ENCODE peak calls at places on chromosomes 6 and 20, in nine cellular contexts. I, L, Q, J, T, R, B, S and E are unnamed samples.
A peak's percentile ranks its signal among the peaks of the same experiment; 100 is the strongest.

GRCh38 chr6:3388786-3389185 is 68.1 kb downstream of the SLC22A23 start:
- DNase-seq in I (no peak), L (no peak), Q (no peak), J (no peak), T (peak; percentile 62), R (no peak), B (no peak), S (no peak), E (no peak)

GRCh38 chr6:42296614-42297013 is 79.0 kb upstream of the MRPS10 start:
- DNase-seq in I (peak; percentile 25), L (peak; percentile 36), Q (no peak), J (no peak), T (no peak), R (no peak), B (no peak), S (no peak), E (no peak)

GRCh38 chr6:164085086-164085485 is 670.6 kb downstream of the QKI start:
- DNase-seq in I (no peak), L (no peak), Q (no peak), J (no peak), T (no peak), R (no peak), B (no peak), S (no peak), E (no peak)

GRCh38 chr20:34004227-34004626 is 10.5 kb downstream of the RALY start:
- DNase-seq in I (no peak), L (no peak), Q (no peak), J (no peak), T (no peak), R (no peak), B (no peak), S (no peak), E (no peak)

GRCh38 chr6:158459726-158460125 is 100.2 kb upstream of the TMEM181 start:
- DNase-seq in I (no peak), L (no peak), Q (no peak), J (peak; percentile 41), T (no peak), R (no peak), B (no peak), S (no peak), E (no peak)

GRCh38 chr6:167644404-167645132 is 182.1 kb upstream of the AFDN start:
- DNase-seq in I (no peak), L (no peak), Q (no peak), J (no peak), T (no peak), R (no peak), B (no peak), S (no peak), E (no peak)

GRCh38 chr20:23166563-23166962 is 80.4 kb upstream of the CD93 start:
- DNase-seq in I (no peak), L (no peak), Q (no peak), J (no peak), T (no peak), R (no peak), B (no peak), S (no peak), E (no peak)

GRCh38 chr6:148972481-148972880 is 225.7 kb downstream of the UST start:
- DNase-seq in I (no peak), L (no peak), Q (peak; percentile 46), J (peak; percentile 64), T (no peak), R (no peak), B (peak; percentile 38), S (peak; percentile 32), E (peak; percentile 91)

GRCh38 chr6:130578713-130579112 is 212.9 kb downstream of the TMEM200A start:
- DNase-seq in I (no peak), L (no peak), Q (no peak), J (no peak), T (no peak), R (no peak), B (no peak), S (no peak), E (no peak)

GRCh38 chr6:56382416-56382940 is 135.1 kb upstream of the COL21A1 start:
- DNase-seq in I (no peak), L (no peak), Q (no peak), J (no peak), T (no peak), R (no peak), B (no peak), S (no peak), E (no peak)

GRCh38 chr6:117491916-117492315 is 9.4 kb downstream of the DCBLD1 start:
- DNase-seq in I (peak; percentile 36), L (peak; percentile 58), Q (no peak), J (no peak), T (no peak), R (no peak), B (peak; percentile 44), S (peak; percentile 58), E (no peak)

GRCh38 chr6:7769702-7770101 is 43.8 kb downstream of the BMP6 start:
- DNase-seq in I (peak; percentile 15), L (peak; percentile 47), Q (no peak), J (peak; percentile 4), T (no peak), R (no peak), B (peak; percentile 38), S (peak; percentile 41), E (no peak)

GRCh38 chr20:2748551-2749342 is 51.7 kb downstream of the CPXM1 start:
- DNase-seq in I (no peak), L (no peak), Q (no peak), J (no peak), T (no peak), R (no peak), B (no peak), S (no peak), E (no peak)

GRCh38 chr6:71537717-71538116 is 249.1 kb downstream of the OGFRL1 start:
- DNase-seq in I (peak; percentile 53), L (peak; percentile 65), Q (no peak), J (no peak), T (no peak), R (no peak), B (peak; percentile 33), S (no peak), E (no peak)

GRCh38 chr6:169960531-169960890 is 209.1 kb downstream of the ERMARD start:
- DNase-seq in I (no peak), L (no peak), Q (no peak), J (no peak), T (no peak), R (peak; percentile 33), B (no peak), S (no peak), E (no peak)

GRCh38 chr6:31094389-31094881 is 17.9 kb downstream of the C6orf15 start:
- DNase-seq in I (no peak), L (no peak), Q (no peak), J (peak; percentile 17), T (no peak), R (no peak), B (no peak), S (no peak), E (no peak)

DNA sequence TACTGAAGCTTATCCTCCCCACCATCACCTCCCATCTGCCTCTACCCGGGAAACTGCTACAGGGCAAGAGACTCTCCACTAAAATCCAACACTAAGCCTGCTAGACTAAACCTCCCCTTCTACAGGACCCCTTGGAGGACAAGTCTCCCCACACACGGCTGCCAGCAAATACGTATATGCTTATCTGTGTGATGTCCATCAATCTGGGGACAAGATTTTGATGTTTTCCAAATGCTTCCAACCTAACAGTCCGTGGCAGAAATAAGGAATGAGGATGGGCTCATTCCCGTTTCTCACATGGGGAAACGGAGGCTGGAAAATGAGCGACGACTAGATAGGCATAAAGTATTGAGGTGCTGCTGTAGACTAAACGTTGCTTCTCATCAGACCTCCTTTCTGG is 1.8 kb downstream of the KCNK5 start:
- DNase-seq in I (no peak), L (no peak), Q (no peak), J (no peak), T (no peak), R (no peak), B (no peak), S (no peak), E (no peak)
- H3K9ac ChIP-seq in I (no peak overlapping the region), L (no peak overlapping the region), Q (no peak overlapping the region), J (no peak overlapping the region), T (peak overlapping the region; percentile 40), R (no peak overlapping the region), B (no peak overlapping the region), S (no peak overlapping the region), E (no peak overlapping the region)

GRCh38 chr20:53749499-53749898 is 155.9 kb upstream of the ZNF217 start:
- DNase-seq in I (no peak), L (no peak), Q (no peak), J (no peak), T (no peak), R (no peak), B (no peak), S (no peak), E (no peak)
- H3K9ac ChIP-seq in I (no peak overlapping the region), L (no peak overlapping the region), Q (no peak overlapping the region), J (no peak overlapping the region), T (peak overlapping the region; percentile 12), R (peak overlapping the region; percentile 1), B (peak overlapping the region; percentile 43), S (no peak overlapping the region), E (no peak overlapping the region)

GRCh38 chr6:46129301-46129633 is 522 bp upstream of the ENPP4 start:
- DNase-seq in I (no peak), L (no peak), Q (no peak), J (no peak), T (no peak), R (no peak), B (no peak), S (no peak), E (no peak)
- H3K9ac ChIP-seq in I (no peak overlapping the region), L (no peak overlapping the region), Q (peak overlapping the region; percentile 64), J (no peak overlapping the region), T (peak overlapping the region; percentile 50), R (no peak overlapping the region), B (no peak overlapping the region), S (no peak overlapping the region), E (no peak overlapping the region)

GRCh38 chr6:147856687-147857086 is 348.2 kb downstream of the SAMD5 start:
- DNase-seq in I (no peak), L (no peak), Q (no peak), J (no peak), T (no peak), R (no peak), B (no peak), S (no peak), E (no peak)

GRCh38 chr6:147855823-147856222 is 347.3 kb downstream of the SAMD5 start:
- DNase-seq in I (peak; percentile 17), L (peak; percentile 36), Q (no peak), J (peak; percentile 37), T (no peak), R (no peak), B (peak; percentile 15), S (no peak), E (no peak)

GRCh38 chr6:147849401-147849800 is 340.9 kb downstream of the SAMD5 start:
- DNase-seq in I (no peak), L (no peak), Q (no peak), J (no peak), T (no peak), R (no peak), B (no peak), S (no peak), E (no peak)

GRCh38 chr6:147852772-147853171 is 344.3 kb downstream of the SAMD5 start:
- DNase-seq in I (no peak), L (peak; percentile 20), Q (no peak), J (no peak), T (no peak), R (no peak), B (no peak), S (no peak), E (no peak)

DNA sequence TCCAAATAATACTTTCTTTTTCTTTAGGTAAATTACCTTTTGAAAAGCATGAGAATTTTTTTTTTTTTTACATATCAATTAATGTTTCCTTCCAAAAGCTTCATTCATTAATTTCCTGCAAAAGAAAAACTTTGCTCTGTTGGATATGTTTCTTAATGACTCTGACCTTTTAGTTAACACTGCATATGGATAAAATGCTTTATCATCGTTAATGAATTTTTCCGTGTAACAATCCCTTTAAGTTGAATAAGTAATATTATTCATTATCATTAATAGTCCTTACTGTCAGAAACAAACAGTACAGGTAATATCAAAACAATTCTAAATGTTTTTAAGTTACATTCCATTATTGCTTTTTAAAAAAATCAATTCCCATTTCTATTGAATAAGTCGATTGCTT is 345.1 kb downstream of the SAMD5 start:
- DNase-seq in I (no peak), L (no peak), Q (no peak), J (no peak), T (no peak), R (no peak), B (no peak), S (no peak), E (no peak)
- H3K9ac ChIP-seq in I (no peak overlapping the region), L (no peak overlapping the region), Q (no peak overlapping the region), J (no peak overlapping the region), T (no peak overlapping the region), R (no peak overlapping the region), B (no peak overlapping the region), S (no peak overlapping the region), E (no peak overlapping the region)